ENCODE peak calls at places on chromosomes 16 and 17, in six cellular contexts. R, X, Y, Z, W and C are unnamed samples.

GRCh38 chr17:20142268-20142667 is 133.1 kb downstream of the SPECC1 start:
- DNase-seq in R (no peak), X (no peak), Y (no peak), Z (no peak), W (no peak), C (no peak)

GRCh38 chr16:81399909-81400308 is 44.7 kb upstream of the CMIP start:
- DNase-seq in R (no peak), X (no peak), Y (no peak), Z (no peak), W (no peak), C (no peak)

GRCh38 chr17:10155334-10156081 is 42.9 kb downstream of the GAS7 start:
- DNase-seq in R (no peak), X (no peak), Y (no peak), Z (no peak), W (peak), C (no peak)

GRCh38 chr16:11114366-11115164 is 141.4 kb downstream of the SOCS1 start:
- DNase-seq in R (no peak), X (no peak), Y (no peak), Z (no peak), W (no peak), C (no peak)

GRCh38 chr17:21209511-21210175 is 4.3 kb downstream of the TMEM11 start:
- DNase-seq in R (no peak), X (no peak), Y (no peak), Z (no peak), W (peak), C (no peak)

GRCh38 chr16:83574388-83574787 is 233.4 kb upstream of the HSBP1 start:
- DNase-seq in R (peak), X (no peak), Y (no peak), Z (no peak), W (peak), C (peak)

GRCh38 chr17:44738214-44738906 is 20.4 kb upstream of the ADAM11 start:
- DNase-seq in R (no peak), X (no peak), Y (no peak), Z (no peak), W (peak), C (peak)

GRCh38 chr16:79994413-79994812 is 393.9 kb upstream of the MAF start:
- DNase-seq in R (no peak), X (no peak), Y (no peak), Z (no peak), W (no peak), C (no peak)

GRCh38 chr17:17921192-17922082 is 50.8 kb downstream of the TOM1L2 start:
- DNase-seq in R (peak), X (peak), Y (no peak), Z (no peak), W (peak), C (peak)

GRCh38 chr17:32783602-32784001 is 93.3 kb downstream of the MYO1D start:
- DNase-seq in R (peak), X (peak), Y (peak), Z (no peak), W (peak), C (peak)

GRCh38 chr16:84795338-84796053 is 24.3 kb upstream of the CRISPLD2 start:
- DNase-seq in R (peak), X (no peak), Y (no peak), Z (no peak), W (peak), C (peak)

GRCh38 chr17:192666-193425 is 11.4 kb upstream of the DOC2B start:
- DNase-seq in R (no peak), X (no peak), Y (no peak), Z (no peak), W (no peak), C (no peak)

GRCh38 chr17:67422887-67423286 is 45.8 kb downstream of the PITPNC1 start:
- DNase-seq in R (no peak), X (no peak), Y (no peak), Z (no peak), W (no peak), C (no peak)

GRCh38 chr16:48384982-48385271 is 286 bp downstream of the SIAH1 start:
- DNase-seq in R (no peak), X (no peak), Y (no peak), Z (no peak), W (peak), C (peak)

GRCh38 chr16:89105599-89106151 is 12.0 kb downstream of the ACSF3 start:
- DNase-seq in R (no peak), X (no peak), Y (no peak), Z (no peak), W (no peak), C (no peak)

GRCh38 chr16:11379420-11379819 is 34.2 kb downstream of the RMI2 start:
- DNase-seq in R (no peak), X (no peak), Y (no peak), Z (no peak), W (peak), C (no peak)

GRCh38 chr17:79570653-79571052 is 40.2 kb downstream of the RBFOX3 start:
- DNase-seq in R (no peak), X (no peak), Y (no peak), Z (no peak), W (no peak), C (no peak)

GRCh38 chr16:2779151-2779920 is 2.3 kb upstream of the ELOB start:
- DNase-seq in R (no peak), X (no peak), Y (no peak), Z (no peak), W (no peak), C (no peak)

GRCh38 chr17:48715496-48716399 is 6.6 kb downstream of the PRAC1 start:
- DNase-seq in R (no peak), X (no peak), Y (no peak), Z (no peak), W (no peak), C (no peak)

GRCh38 chr17:142102-142661 is 4.8 kb downstream of the SCGB1C2 start:
- DNase-seq in R (no peak), X (no peak), Y (peak), Z (no peak), W (peak), C (no peak)

GRCh38 chr17:5434984-5435383 is 4.0 kb downstream of the C1QBP start:
- DNase-seq in R (no peak), X (no peak), Y (no peak), Z (no peak), W (no peak), C (no peak)